ENCODE peak calls at places on chromosomes 5 and 9, in four cellular contexts. One of them, this sample, is unnamed. For H3K9me3, the result is how much of the 10 kb centered on the place peaks cover.

GRCh38 chr9:93190656-93191353 is 6.9 kb downstream of the WNK2 start:
- DNase-seq in left ventricle myocardium inferior: no peak
- DNase-seq in PC-3: no peak
- DNase-seq in upper lobe of left lung: no peak
- DNase-seq in this sample: no peak

GRCh38 chr9:135602789-135603481 is 36.4 kb downstream of the GLT6D1 start:
- DNase-seq in left ventricle myocardium inferior: peak
- DNase-seq in PC-3: peak
- DNase-seq in upper lobe of left lung: peak
- DNase-seq in this sample: no peak

GRCh38 chr5:81209869-81210268 is 23.3 kb upstream of the CKMT2 start:
- DNase-seq in left ventricle myocardium inferior: no peak
- DNase-seq in PC-3: no peak
- DNase-seq in upper lobe of left lung: no peak
- DNase-seq in this sample: no peak

GRCh38 chr5:151685749-151686672 is 704 bp downstream of the SPARC start:
- DNase-seq in left ventricle myocardium inferior: no peak
- DNase-seq in PC-3: no peak
- DNase-seq in upper lobe of left lung: no peak
- DNase-seq in this sample: no peak

GRCh38 chr5:58886315-58887207 is 303.7 kb downstream of the RAB3C start:
- DNase-seq in left ventricle myocardium inferior: peak
- DNase-seq in PC-3: peak
- DNase-seq in upper lobe of left lung: peak
- DNase-seq in this sample: peak

GRCh38 chr5:119537704-119538103 is 85.4 kb downstream of the HSD17B4 start:
- DNase-seq in left ventricle myocardium inferior: no peak
- DNase-seq in PC-3: peak
- DNase-seq in upper lobe of left lung: no peak
- DNase-seq in this sample: no peak

GRCh38 chr5:113776832-113777525 is 263.5 kb downstream of the YTHDC2 start:
- DNase-seq in left ventricle myocardium inferior: no peak
- DNase-seq in PC-3: peak
- DNase-seq in upper lobe of left lung: no peak
- DNase-seq in this sample: no peak

GRCh38 chr5:57439601-57440000 is 43.0 kb downstream of the ACTBL2 start:
- DNase-seq in left ventricle myocardium inferior: no peak
- DNase-seq in PC-3: no peak
- DNase-seq in upper lobe of left lung: no peak
- DNase-seq in this sample: no peak

GRCh38 chr5:131795879-131796792 is 681 bp downstream of the FNIP1 start:
- DNase-seq in left ventricle myocardium inferior: peak
- DNase-seq in PC-3: peak
- DNase-seq in upper lobe of left lung: peak
- DNase-seq in this sample: peak

GRCh38 chr9:125262217-125262991 is 778 bp downstream of the GAPVD1 start:
- DNase-seq in left ventricle myocardium inferior: no peak
- DNase-seq in PC-3: peak
- DNase-seq in upper lobe of left lung: no peak
- DNase-seq in this sample: no peak

GRCh38 chr9:132750668-132751067 is 80.4 kb downstream of the GTF3C4 start:
- DNase-seq in left ventricle myocardium inferior: no peak
- DNase-seq in PC-3: no peak
- DNase-seq in upper lobe of left lung: peak
- DNase-seq in this sample: peak

GRCh38 chr5:74392698-74393431 is 247.7 kb downstream of the ENC1 start:
- DNase-seq in left ventricle myocardium inferior: no peak
- DNase-seq in PC-3: peak
- DNase-seq in upper lobe of left lung: no peak
- DNase-seq in this sample: no peak

GRCh38 chr5:74394924-74395880 is 245.3 kb downstream of the ENC1 start:
- DNase-seq in left ventricle myocardium inferior: no peak
- DNase-seq in PC-3: peak
- DNase-seq in upper lobe of left lung: no peak
- DNase-seq in this sample: peak

GRCh38 chr5:74393943-74394342 is 246.6 kb downstream of the ENC1 start:
- DNase-seq in left ventricle myocardium inferior: no peak
- DNase-seq in PC-3: no peak
- DNase-seq in upper lobe of left lung: no peak
- DNase-seq in this sample: no peak

GRCh38 chr5:74396913-74397606 is 243.5 kb downstream of the ENC1 start:
- DNase-seq in left ventricle myocardium inferior: no peak
- DNase-seq in PC-3: no peak
- DNase-seq in upper lobe of left lung: no peak
- DNase-seq in this sample: no peak

GRCh38 chr5:74394543-74394923 is 246.0 kb downstream of the ENC1 start:
- DNase-seq in left ventricle myocardium inferior: no peak
- DNase-seq in PC-3: no peak
- DNase-seq in upper lobe of left lung: no peak
- DNase-seq in this sample: no peak
- TF ChIP-seq CTCF in left ventricle myocardium inferior: peak
- TF ChIP-seq CTCF in PC-3: peak
- TF ChIP-seq CTCF in upper lobe of left lung: no peak
- TF ChIP-seq CTCF in this sample: no peak

GRCh38 chr5:69416699-69417098 is 1.8 kb downstream of the MARVELD2 start:
- DNase-seq in left ventricle myocardium inferior: no peak
- DNase-seq in PC-3: no peak
- DNase-seq in upper lobe of left lung: no peak
- DNase-seq in this sample: no peak
- H3K9me3 ChIP-seq in left ventricle myocardium inferior: under half
- H3K9me3 ChIP-seq in PC-3: under half
- H3K9me3 ChIP-seq in upper lobe of left lung: under half
- H3K9me3 ChIP-seq in this sample: under half

GRCh38 chr5:4994994-4995393 is 145.1 kb upstream of the ADAMTS16 start:
- DNase-seq in left ventricle myocardium inferior: no peak
- DNase-seq in PC-3: peak
- DNase-seq in upper lobe of left lung: no peak
- DNase-seq in this sample: no peak

GRCh38 chr5:4987431-4987830 is 152.7 kb upstream of the ADAMTS16 start:
- DNase-seq in left ventricle myocardium inferior: no peak
- DNase-seq in PC-3: no peak
- DNase-seq in upper lobe of left lung: no peak
- DNase-seq in this sample: no peak

GRCh38 chr5:4989121-4989520 is 151.0 kb upstream of the ADAMTS16 start:
- DNase-seq in left ventricle myocardium inferior: no peak
- DNase-seq in PC-3: no peak
- DNase-seq in upper lobe of left lung: no peak
- DNase-seq in this sample: no peak

GRCh38 chr5:4984461-4984860 is 155.7 kb upstream of the ADAMTS16 start:
- DNase-seq in left ventricle myocardium inferior: no peak
- DNase-seq in PC-3: no peak
- DNase-seq in upper lobe of left lung: no peak
- DNase-seq in this sample: no peak

DNA sequence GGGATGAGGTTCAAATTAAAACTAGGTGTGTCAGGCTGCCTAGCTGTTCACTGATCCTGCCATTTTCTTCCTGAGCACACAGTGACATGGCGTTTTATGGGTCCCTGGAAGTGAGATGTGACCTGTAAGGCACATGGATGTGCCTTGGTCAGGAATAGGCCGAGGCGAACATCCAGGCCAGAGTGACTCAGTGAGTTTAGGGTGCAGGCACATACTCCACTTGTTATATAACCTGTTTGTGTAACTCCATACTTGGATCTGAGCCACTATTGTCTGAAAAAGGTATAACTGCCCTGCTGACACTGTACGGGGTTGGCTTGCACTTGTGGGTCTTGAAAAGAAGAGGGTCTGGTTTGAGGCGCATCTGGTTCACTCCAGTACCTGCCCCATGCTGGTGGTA is 150.1 kb upstream of the ADAMTS16 start:
- DNase-seq in left ventricle myocardium inferior: no peak
- DNase-seq in PC-3: no peak
- DNase-seq in upper lobe of left lung: no peak
- DNase-seq in this sample: no peak
- H3K27ac ChIP-seq in left ventricle myocardium inferior: no peak
- H3K27ac ChIP-seq in PC-3: no peak
- H3K27ac ChIP-seq in upper lobe of left lung: no peak
- H3K27ac ChIP-seq in this sample: peak

DNA sequence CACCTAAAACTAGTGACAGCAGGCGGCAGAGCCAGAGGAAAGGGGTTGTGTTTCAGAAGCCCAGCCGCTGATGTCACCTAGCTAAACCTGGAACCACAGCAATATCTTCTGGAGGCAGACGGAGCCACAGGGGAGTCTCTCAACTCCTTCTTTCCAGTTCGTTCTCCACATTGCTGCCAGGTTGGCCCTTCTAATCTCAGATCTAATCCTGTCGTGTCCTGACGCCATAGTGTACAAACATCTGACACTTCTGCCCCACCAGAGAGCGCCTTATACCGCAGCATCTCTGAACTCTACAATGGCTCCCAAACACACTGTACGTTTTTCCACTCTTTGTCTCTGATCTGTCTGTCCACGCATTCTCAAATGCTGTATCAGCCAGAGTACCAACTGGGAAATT is 240.0 kb downstream of the SMARCA2 start:
- DNase-seq in left ventricle myocardium inferior: no peak
- DNase-seq in PC-3: no peak
- DNase-seq in upper lobe of left lung: no peak
- DNase-seq in this sample: no peak
- TF ChIP-seq CTCF in left ventricle myocardium inferior: no peak
- TF ChIP-seq CTCF in PC-3: no peak
- TF ChIP-seq CTCF in upper lobe of left lung: no peak
- TF ChIP-seq CTCF in this sample: no peak